ENCODE peak calls at places on chromosomes 5 and 9, in eight cellular contexts. One of them, this sample, is unnamed.

GRCh38 chr9:15468113-15468512 is 42.7 kb downstream of the PSIP1 start:
- DNase-seq in NCI-H2171 treated with DMSO at 0.1 percent for 48 hours: peak
- DNase-seq in HuH-7: no peak
- DNase-seq in mesenchymal stem cell: peak
- DNase-seq in right atrium auricular region: no peak
- DNase-seq in iris pigment epithelial cell: no peak
- DNase-seq in stimulated activated CD8-positive, alpha-beta memory T cell treated with anti-CD3 and anti-CD28 coated beads, Interleukin-4, amount 100 ng/mL, for 48 hours: no peak
- DNase-seq in cerebellum: no peak
- DNase-seq in this sample: no peak

GRCh38 chr9:86337469-86338107 is 16.6 kb downstream of the TUT7 start:
- DNase-seq in HuH-7: no peak
- DNase-seq in stimulated activated CD8-positive, alpha-beta memory T cell treated with anti-CD3 and anti-CD28 coated beads, Interleukin-4, amount 100 ng/mL, for 48 hours: no peak
- DNase-seq in NCI-H2171 treated with DMSO at 0.1 percent for 48 hours: no peak
- DNase-seq in iris pigment epithelial cell: no peak
- DNase-seq in right atrium auricular region: no peak
- DNase-seq in cerebellum: no peak
- DNase-seq in mesenchymal stem cell: no peak
- DNase-seq in this sample: no peak

GRCh38 chr5:147081256-147081872 is 153.5 kb upstream of the STK32A start:
- DNase-seq in right atrium auricular region: no peak
- DNase-seq in cerebellum: peak
- DNase-seq in mesenchymal stem cell: no peak
- DNase-seq in stimulated activated CD8-positive, alpha-beta memory T cell treated with anti-CD3 and anti-CD28 coated beads, Interleukin-4, amount 100 ng/mL, for 48 hours: no peak
- DNase-seq in NCI-H2171 treated with DMSO at 0.1 percent for 48 hours: peak
- DNase-seq in HuH-7: no peak
- DNase-seq in iris pigment epithelial cell: no peak
- DNase-seq in this sample: no peak

GRCh38 chr5:76372320-76373054 is 30.6 kb upstream of the IQGAP2 start:
- DNase-seq in stimulated activated CD8-positive, alpha-beta memory T cell treated with anti-CD3 and anti-CD28 coated beads, Interleukin-4, amount 100 ng/mL, for 48 hours: no peak
- DNase-seq in cerebellum: no peak
- DNase-seq in iris pigment epithelial cell: peak
- DNase-seq in HuH-7: no peak
- DNase-seq in right atrium auricular region: no peak
- DNase-seq in mesenchymal stem cell: peak
- DNase-seq in NCI-H2171 treated with DMSO at 0.1 percent for 48 hours: no peak
- DNase-seq in this sample: no peak

GRCh38 chr5:113217619-113218184 is 217.1 kb downstream of the TSSK1B start:
- DNase-seq in cerebellum: no peak
- DNase-seq in stimulated activated CD8-positive, alpha-beta memory T cell treated with anti-CD3 and anti-CD28 coated beads, Interleukin-4, amount 100 ng/mL, for 48 hours: no peak
- DNase-seq in mesenchymal stem cell: peak
- DNase-seq in iris pigment epithelial cell: no peak
- DNase-seq in NCI-H2171 treated with DMSO at 0.1 percent for 48 hours: peak
- DNase-seq in right atrium auricular region: no peak
- DNase-seq in HuH-7: no peak
- DNase-seq in this sample: no peak

GRCh38 chr5:142053434-142054253 is 40.8 kb upstream of the GNPDA1 start:
- DNase-seq in right atrium auricular region: peak
- DNase-seq in NCI-H2171 treated with DMSO at 0.1 percent for 48 hours: no peak
- DNase-seq in stimulated activated CD8-positive, alpha-beta memory T cell treated with anti-CD3 and anti-CD28 coated beads, Interleukin-4, amount 100 ng/mL, for 48 hours: no peak
- DNase-seq in mesenchymal stem cell: peak
- DNase-seq in cerebellum: peak
- DNase-seq in iris pigment epithelial cell: peak
- DNase-seq in HuH-7: no peak
- DNase-seq in this sample: no peak

GRCh38 chr9:123036886-123037540 is 3.5 kb downstream of the GPR21 start:
- DNase-seq in iris pigment epithelial cell: peak
- DNase-seq in cerebellum: no peak
- DNase-seq in stimulated activated CD8-positive, alpha-beta memory T cell treated with anti-CD3 and anti-CD28 coated beads, Interleukin-4, amount 100 ng/mL, for 48 hours: no peak
- DNase-seq in mesenchymal stem cell: peak
- DNase-seq in HuH-7: no peak
- DNase-seq in right atrium auricular region: no peak
- DNase-seq in NCI-H2171 treated with DMSO at 0.1 percent for 48 hours: no peak
- DNase-seq in this sample: no peak

GRCh38 chr5:143448518-143448917 is 45.0 kb upstream of the NR3C1 start:
- DNase-seq in stimulated activated CD8-positive, alpha-beta memory T cell treated with anti-CD3 and anti-CD28 coated beads, Interleukin-4, amount 100 ng/mL, for 48 hours: no peak
- DNase-seq in HuH-7: no peak
- DNase-seq in iris pigment epithelial cell: no peak
- DNase-seq in NCI-H2171 treated with DMSO at 0.1 percent for 48 hours: no peak
- DNase-seq in mesenchymal stem cell: no peak
- DNase-seq in right atrium auricular region: no peak
- DNase-seq in cerebellum: no peak
- DNase-seq in this sample: no peak

GRCh38 chr5:98775962-98776687 is 2.7 kb downstream of the RGMB start:
- DNase-seq in right atrium auricular region: no peak
- DNase-seq in stimulated activated CD8-positive, alpha-beta memory T cell treated with anti-CD3 and anti-CD28 coated beads, Interleukin-4, amount 100 ng/mL, for 48 hours: no peak
- DNase-seq in mesenchymal stem cell: peak
- DNase-seq in HuH-7: no peak
- DNase-seq in iris pigment epithelial cell: peak
- DNase-seq in NCI-H2171 treated with DMSO at 0.1 percent for 48 hours: no peak
- DNase-seq in cerebellum: no peak
- DNase-seq in this sample: no peak

GRCh38 chr9:28650327-28650726 is 1077.0 kb upstream of the C9orf72 start:
- DNase-seq in stimulated activated CD8-positive, alpha-beta memory T cell treated with anti-CD3 and anti-CD28 coated beads, Interleukin-4, amount 100 ng/mL, for 48 hours: no peak
- DNase-seq in right atrium auricular region: no peak
- DNase-seq in NCI-H2171 treated with DMSO at 0.1 percent for 48 hours: no peak
- DNase-seq in mesenchymal stem cell: no peak
- DNase-seq in HuH-7: no peak
- DNase-seq in cerebellum: no peak
- DNase-seq in iris pigment epithelial cell: no peak
- DNase-seq in this sample: no peak

GRCh38 chr5:135887881-135888614 is 7.6 kb downstream of the IL9 start:
- DNase-seq in stimulated activated CD8-positive, alpha-beta memory T cell treated with anti-CD3 and anti-CD28 coated beads, Interleukin-4, amount 100 ng/mL, for 48 hours: no peak
- DNase-seq in HuH-7: no peak
- DNase-seq in cerebellum: no peak
- DNase-seq in mesenchymal stem cell: peak
- DNase-seq in NCI-H2171 treated with DMSO at 0.1 percent for 48 hours: no peak
- DNase-seq in iris pigment epithelial cell: peak
- DNase-seq in right atrium auricular region: no peak
- DNase-seq in this sample: no peak

GRCh38 chr9:27407966-27408365 is 111.0 kb upstream of the EQTN start:
- DNase-seq in cerebellum: no peak
- DNase-seq in mesenchymal stem cell: peak
- DNase-seq in NCI-H2171 treated with DMSO at 0.1 percent for 48 hours: no peak
- DNase-seq in HuH-7: no peak
- DNase-seq in stimulated activated CD8-positive, alpha-beta memory T cell treated with anti-CD3 and anti-CD28 coated beads, Interleukin-4, amount 100 ng/mL, for 48 hours: no peak
- DNase-seq in iris pigment epithelial cell: peak
- DNase-seq in right atrium auricular region: no peak
- DNase-seq in this sample: no peak

GRCh38 chr5:137622850-137623249 is 113.0 kb downstream of the KLHL3 start:
- DNase-seq in HuH-7: no peak
- DNase-seq in mesenchymal stem cell: no peak
- DNase-seq in NCI-H2171 treated with DMSO at 0.1 percent for 48 hours: no peak
- DNase-seq in right atrium auricular region: peak
- DNase-seq in iris pigment epithelial cell: no peak
- DNase-seq in cerebellum: peak
- DNase-seq in stimulated activated CD8-positive, alpha-beta memory T cell treated with anti-CD3 and anti-CD28 coated beads, Interleukin-4, amount 100 ng/mL, for 48 hours: no peak
- DNase-seq in this sample: peak

GRCh38 chr5:107514305-107514704 is 156.4 kb downstream of the EFNA5 start:
- DNase-seq in stimulated activated CD8-positive, alpha-beta memory T cell treated with anti-CD3 and anti-CD28 coated beads, Interleukin-4, amount 100 ng/mL, for 48 hours: no peak
- DNase-seq in mesenchymal stem cell: no peak
- DNase-seq in right atrium auricular region: no peak
- DNase-seq in cerebellum: no peak
- DNase-seq in HuH-7: no peak
- DNase-seq in iris pigment epithelial cell: peak
- DNase-seq in NCI-H2171 treated with DMSO at 0.1 percent for 48 hours: no peak
- DNase-seq in this sample: no peak

GRCh38 chr5:56003179-56003578 is 8.4 kb upstream of the IL6ST start:
- DNase-seq in mesenchymal stem cell: peak
- DNase-seq in stimulated activated CD8-positive, alpha-beta memory T cell treated with anti-CD3 and anti-CD28 coated beads, Interleukin-4, amount 100 ng/mL, for 48 hours: no peak
- DNase-seq in NCI-H2171 treated with DMSO at 0.1 percent for 48 hours: no peak
- DNase-seq in iris pigment epithelial cell: peak
- DNase-seq in HuH-7: peak
- DNase-seq in cerebellum: no peak
- DNase-seq in right atrium auricular region: no peak
- DNase-seq in this sample: peak

GRCh38 chr5:33120671-33121070 is 320.1 kb upstream of the TARS1 start:
- DNase-seq in NCI-H2171 treated with DMSO at 0.1 percent for 48 hours: no peak
- DNase-seq in mesenchymal stem cell: no peak
- DNase-seq in HuH-7: no peak
- DNase-seq in right atrium auricular region: no peak
- DNase-seq in cerebellum: no peak
- DNase-seq in stimulated activated CD8-positive, alpha-beta memory T cell treated with anti-CD3 and anti-CD28 coated beads, Interleukin-4, amount 100 ng/mL, for 48 hours: no peak
- DNase-seq in iris pigment epithelial cell: peak
- DNase-seq in this sample: no peak

GRCh38 chr9:99823392-99824377 is 2.0 kb downstream of the NR4A3 start:
- DNase-seq in HuH-7: peak
- DNase-seq in stimulated activated CD8-positive, alpha-beta memory T cell treated with anti-CD3 and anti-CD28 coated beads, Interleukin-4, amount 100 ng/mL, for 48 hours: peak
- DNase-seq in cerebellum: peak
- DNase-seq in NCI-H2171 treated with DMSO at 0.1 percent for 48 hours: peak
- DNase-seq in mesenchymal stem cell: peak
- DNase-seq in right atrium auricular region: no peak
- DNase-seq in iris pigment epithelial cell: peak
- DNase-seq in this sample: peak

GRCh38 chr9:124863371-124863831 is 1.5 kb downstream of the ARPC5L start:
- DNase-seq in stimulated activated CD8-positive, alpha-beta memory T cell treated with anti-CD3 and anti-CD28 coated beads, Interleukin-4, amount 100 ng/mL, for 48 hours: no peak
- DNase-seq in mesenchymal stem cell: no peak
- DNase-seq in cerebellum: no peak
- DNase-seq in right atrium auricular region: no peak
- DNase-seq in HuH-7: no peak
- DNase-seq in NCI-H2171 treated with DMSO at 0.1 percent for 48 hours: peak
- DNase-seq in iris pigment epithelial cell: no peak
- DNase-seq in this sample: no peak

GRCh38 chr5:88940712-88941111 is 57.7 kb upstream of the MEF2C start:
- DNase-seq in cerebellum: no peak
- DNase-seq in iris pigment epithelial cell: no peak
- DNase-seq in stimulated activated CD8-positive, alpha-beta memory T cell treated with anti-CD3 and anti-CD28 coated beads, Interleukin-4, amount 100 ng/mL, for 48 hours: no peak
- DNase-seq in NCI-H2171 treated with DMSO at 0.1 percent for 48 hours: no peak
- DNase-seq in HuH-7: no peak
- DNase-seq in mesenchymal stem cell: peak
- DNase-seq in right atrium auricular region: no peak
- DNase-seq in this sample: no peak

GRCh38 chr5:9540791-9541190 is 5.1 kb downstream of the SEMA5A start:
- DNase-seq in mesenchymal stem cell: peak
- DNase-seq in cerebellum: no peak
- DNase-seq in iris pigment epithelial cell: peak
- DNase-seq in right atrium auricular region: no peak
- DNase-seq in NCI-H2171 treated with DMSO at 0.1 percent for 48 hours: no peak
- DNase-seq in stimulated activated CD8-positive, alpha-beta memory T cell treated with anti-CD3 and anti-CD28 coated beads, Interleukin-4, amount 100 ng/mL, for 48 hours: no peak
- DNase-seq in HuH-7: no peak
- DNase-seq in this sample: no peak

GRCh38 chr9:114289106-114289505 is 33.8 kb upstream of the ORM1 start:
- DNase-seq in HuH-7: no peak
- DNase-seq in stimulated activated CD8-positive, alpha-beta memory T cell treated with anti-CD3 and anti-CD28 coated beads, Interleukin-4, amount 100 ng/mL, for 48 hours: peak
- DNase-seq in NCI-H2171 treated with DMSO at 0.1 percent for 48 hours: no peak
- DNase-seq in iris pigment epithelial cell: no peak
- DNase-seq in right atrium auricular region: no peak
- DNase-seq in mesenchymal stem cell: no peak
- DNase-seq in cerebellum: no peak
- DNase-seq in this sample: no peak

GRCh38 chr9:99042620-99043019 is 62.3 kb upstream of the TGFBR1 start:
- DNase-seq in right atrium auricular region: no peak
- DNase-seq in iris pigment epithelial cell: no peak
- DNase-seq in stimulated activated CD8-positive, alpha-beta memory T cell treated with anti-CD3 and anti-CD28 coated beads, Interleukin-4, amount 100 ng/mL, for 48 hours: no peak
- DNase-seq in mesenchymal stem cell: no peak
- DNase-seq in HuH-7: no peak
- DNase-seq in NCI-H2171 treated with DMSO at 0.1 percent for 48 hours: no peak
- DNase-seq in cerebellum: no peak
- DNase-seq in this sample: no peak

GRCh38 chr9:18390393-18390792 is 83.6 kb upstream of the ADAMTSL1 start:
- DNase-seq in NCI-H2171 treated with DMSO at 0.1 percent for 48 hours: peak
- DNase-seq in right atrium auricular region: no peak
- DNase-seq in cerebellum: no peak
- DNase-seq in stimulated activated CD8-positive, alpha-beta memory T cell treated with anti-CD3 and anti-CD28 coated beads, Interleukin-4, amount 100 ng/mL, for 48 hours: no peak
- DNase-seq in HuH-7: no peak
- DNase-seq in mesenchymal stem cell: peak
- DNase-seq in iris pigment epithelial cell: peak
- DNase-seq in this sample: no peak

GRCh38 chr9:38182321-38182720 is 113.3 kb upstream of the SHB start:
- DNase-seq in cerebellum: no peak
- DNase-seq in right atrium auricular region: no peak
- DNase-seq in HuH-7: no peak
- DNase-seq in iris pigment epithelial cell: peak
- DNase-seq in stimulated activated CD8-positive, alpha-beta memory T cell treated with anti-CD3 and anti-CD28 coated beads, Interleukin-4, amount 100 ng/mL, for 48 hours: no peak
- DNase-seq in NCI-H2171 treated with DMSO at 0.1 percent for 48 hours: peak
- DNase-seq in mesenchymal stem cell: peak
- DNase-seq in this sample: no peak